ENCODE peak calls at places on chromosomes 7 and 10, in eight cellular contexts. Q, Y, R, J, V, W, A and P are unnamed samples.

GRCh38 chr7:134654104-134654775 is 7.6 kb downstream of the BPGM start:
- DNase-seq in J (no peak), A (no peak), Y (peak; percentile 31), Q (no peak), V (no peak), W (no peak), R (no peak), P (no peak)

GRCh38 chr10:13956826-13957225 is 370.1 kb downstream of the PRPF18 start:
- DNase-seq in Y (no peak), W (peak; percentile 41), J (peak; percentile 96), V (no peak), Q (peak; percentile 72), R (no peak), A (peak; percentile 31), P (no peak)

GRCh38 chr7:112104153-112104552 is 102.0 kb downstream of the DOCK4 start:
- DNase-seq in A (no peak), J (no peak), V (no peak), R (no peak), Q (no peak), Y (no peak), W (no peak), P (no peak)

GRCh38 chr10:1788401-1788800 is 51.1 kb upstream of the ADARB2 start:
- DNase-seq in R (no peak), W (no peak), V (no peak), Y (no peak), A (no peak), Q (no peak), J (no peak), P (no peak)

GRCh38 chr10:32182476-32182875 is 126.3 kb upstream of the KIF5B start:
- DNase-seq in W (no peak), V (no peak), J (no peak), Y (no peak), Q (no peak), R (no peak), A (no peak), P (no peak)

GRCh38 chr10:128001346-128001745 is 94.4 kb downstream of the PTPRE start:
- DNase-seq in Y (no peak), W (no peak), J (no peak), Q (no peak), A (no peak), V (no peak), R (no peak), P (no peak)

GRCh38 chr10:78267598-78267997 is 233.9 kb downstream of the RPS24 start:
- DNase-seq in Q (peak; percentile 31), Y (peak; percentile 38), R (no peak), V (no peak), W (no peak), A (no peak), J (no peak), P (peak; percentile 35)

GRCh38 chr10:101091546-101092290 is 29.9 kb downstream of the KAZALD1 start:
- DNase-seq in Y (no peak), V (no peak), J (no peak), W (no peak), R (no peak), Q (no peak), A (no peak), P (no peak)

GRCh38 chr7:137585591-137585990 is 242.1 kb upstream of the PTN start:
- DNase-seq in R (no peak), Q (no peak), J (no peak), Y (no peak), A (no peak), W (no peak), V (no peak), P (no peak)

GRCh38 chr7:137592232-137592896 is 248.8 kb upstream of the PTN start:
- DNase-seq in Y (peak; percentile 59), A (no peak), W (no peak), Q (peak; percentile 83), R (peak; percentile 71), J (no peak), V (peak; percentile 68), P (peak; percentile 73)

GRCh38 chr7:137590071-137590470 is 246.5 kb upstream of the PTN start:
- DNase-seq in V (no peak), A (no peak), R (no peak), W (no peak), Q (peak; percentile 47), J (no peak), Y (no peak), P (no peak)

GRCh38 chr7:137591444-137591843 is 247.9 kb upstream of the PTN start:
- DNase-seq in W (no peak), Q (peak; percentile 73), R (no peak), V (no peak), A (no peak), J (no peak), Y (peak; percentile 75), P (peak; percentile 79)

GRCh38 chr7:137590686-137591255 is 247.2 kb upstream of the PTN start:
- DNase-seq in Q (peak; percentile 33), W (no peak), A (no peak), V (no peak), J (no peak), Y (no peak), R (no peak), P (no peak)
- TF ChIP-seq CTCF in Q (no peak), W (no peak), A (no peak), V (no peak), J (no peak), Y (no peak), R (no peak), P (no peak)

GRCh38 chr10:90138844-90139243 is 437.5 kb downstream of the KIF20B start:
- DNase-seq in Y (no peak), W (no peak), A (no peak), J (no peak), V (no peak), Q (no peak), R (no peak), P (no peak)
- TF ChIP-seq CTCF in Y (peak; percentile 32), W (no peak), A (no peak), J (no peak), V (peak; percentile 15), Q (peak; percentile 39), R (peak; percentile 47), P (peak; percentile 24)

GRCh38 chr7:818031-818699 is 14.1 kb upstream of the SUN1 start:
- DNase-seq in Q (peak; percentile 74), A (no peak), V (no peak), W (no peak), Y (peak; percentile 69), J (no peak), R (no peak), P (peak; percentile 70)
- TF ChIP-seq CTCF in Q (peak; percentile 22), A (peak; percentile 24), V (no peak), W (peak; percentile 11), Y (peak; percentile 27), J (peak; percentile 32), R (peak; percentile 58), P (peak; percentile 77)

DNA sequence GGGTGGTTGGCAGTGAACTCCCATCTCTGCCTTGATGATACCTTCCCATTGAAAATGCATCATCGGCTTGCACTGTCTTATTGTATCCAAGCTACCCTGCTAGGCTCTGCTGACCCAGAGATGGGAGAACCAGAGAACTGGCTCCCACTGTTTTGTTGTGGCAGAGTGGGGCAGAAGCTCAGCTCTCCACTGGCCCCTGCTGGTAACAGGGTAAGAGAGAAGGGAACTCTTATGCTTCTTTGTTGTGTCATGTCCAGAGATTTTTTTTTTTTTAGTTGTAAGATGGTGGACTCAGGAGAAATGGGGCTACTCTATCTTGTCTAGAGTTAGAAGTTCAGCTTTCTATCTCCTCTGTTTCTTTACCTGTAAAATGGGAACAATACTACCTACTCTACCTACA is 100.5 kb upstream of the SDK1 start:
- DNase-seq in J (no peak), Q (peak; percentile 73), V (no peak), Y (peak; percentile 29), W (no peak), A (peak; percentile 32), R (no peak), P (no peak)
- TF ChIP-seq CTCF in J (no peak), Q (peak; percentile 84), V (peak; percentile 35), Y (peak; percentile 62), W (no peak), A (no peak), R (peak; percentile 61), P (no peak)

GRCh38 chr7:3027005-3027404 is 16.7 kb downstream of the CARD11 start:
- DNase-seq in Y (no peak), W (no peak), A (no peak), R (no peak), V (no peak), Q (no peak), J (no peak), P (no peak)

GRCh38 chr7:3028071-3028766 is 15.4 kb downstream of the CARD11 start:
- DNase-seq in Q (peak; percentile 63), V (no peak), A (peak; percentile 31), R (no peak), Y (peak; percentile 63), J (peak; percentile 82), W (peak; percentile 48), P (peak; percentile 2)

GRCh38 chr7:3028767-3029111 is 14.9 kb downstream of the CARD11 start:
- DNase-seq in Q (no peak), Y (no peak), J (no peak), R (no peak), A (no peak), W (no peak), V (no peak), P (no peak)

GRCh38 chr7:3027455-3027854 is 16.2 kb downstream of the CARD11 start:
- DNase-seq in Y (no peak), Q (no peak), A (no peak), W (no peak), J (no peak), V (no peak), R (no peak), P (no peak)

DNA sequence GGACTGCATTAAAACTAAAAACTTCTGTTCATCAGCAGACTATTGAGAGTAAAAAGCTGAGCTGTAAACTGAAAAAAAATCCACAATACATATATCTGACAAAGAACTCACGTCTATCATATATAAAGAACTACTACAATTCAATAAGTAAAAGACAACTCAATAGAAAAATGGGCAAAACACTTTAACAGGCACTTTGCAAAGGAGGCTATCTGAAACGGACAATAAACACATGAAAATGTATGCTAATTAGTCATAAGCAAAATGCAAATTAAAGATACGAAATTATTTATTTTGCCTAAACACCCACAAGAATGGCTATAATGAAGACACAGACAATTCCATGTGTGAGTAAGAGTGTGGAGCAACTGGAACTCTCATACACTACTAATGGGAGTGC is 18.1 kb downstream of the CARD11 start:
- DNase-seq in R (no peak), V (no peak), Q (no peak), Y (no peak), W (no peak), A (no peak), J (no peak), P (no peak)
- TF ChIP-seq CTCF in R (no peak), V (no peak), Q (no peak), Y (no peak), W (no peak), A (no peak), J (no peak), P (no peak)

DNA sequence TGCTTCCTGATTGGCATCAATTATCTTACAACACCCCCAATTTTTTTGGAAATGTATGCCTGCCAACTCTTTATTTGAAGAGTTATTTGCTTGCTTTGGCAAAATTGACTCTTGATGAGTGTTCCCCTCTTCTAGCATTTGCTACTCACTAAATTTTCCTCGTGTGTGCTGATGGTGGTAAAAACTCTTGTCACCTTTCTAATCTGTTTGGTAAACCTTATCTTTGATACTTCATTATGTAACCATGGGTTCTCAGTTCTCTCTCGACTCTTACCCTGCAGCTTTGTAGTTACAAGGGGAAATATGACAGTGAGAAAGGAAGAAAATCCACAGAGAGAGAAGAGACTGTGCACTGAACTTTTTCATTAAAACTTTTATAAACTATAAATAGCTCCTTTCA is 102.5 kb downstream of the CDK14 start:
- DNase-seq in A (no peak), Y (no peak), R (no peak), J (no peak), Q (no peak), V (no peak), W (no peak), P (no peak)
- TF ChIP-seq CTCF in A (no peak), Y (no peak), R (no peak), J (no peak), Q (no peak), V (no peak), W (no peak), P (no peak)